ENCODE peak calls at places on chromosomes 6 and 20, in nine cellular contexts. One of them, this sample, is unnamed.

GRCh38 chr20:25706793-25707192 is 10.1 kb upstream of the ZNF337 start:
- DNase-seq in endothelial cell of umbilical vein: no peak
- DNase-seq in LNCaP clone FGC: no peak
- DNase-seq in cardiac muscle cell: no peak
- DNase-seq in heart right ventricle: no peak
- DNase-seq in astrocyte of the spinal cord: no peak
- DNase-seq in OCI-LY7: no peak
- DNase-seq in Calu3: peak; percentile 1
- DNase-seq in GM12865: peak; percentile 13
- DNase-seq in this sample: no peak

GRCh38 chr6:13500264-13500663 is 12.9 kb upstream of the GFOD1 start:
- DNase-seq in endothelial cell of umbilical vein: no peak
- DNase-seq in LNCaP clone FGC: no peak
- DNase-seq in cardiac muscle cell: no peak
- DNase-seq in heart right ventricle: no peak
- DNase-seq in astrocyte of the spinal cord: no peak
- DNase-seq in OCI-LY7: no peak
- DNase-seq in Calu3: no peak
- DNase-seq in GM12865: no peak
- DNase-seq in this sample: no peak

GRCh38 chr6:158437571-158437970 is 122.3 kb upstream of the TMEM181 start:
- DNase-seq in endothelial cell of umbilical vein: no peak
- DNase-seq in LNCaP clone FGC: no peak
- DNase-seq in cardiac muscle cell: no peak
- DNase-seq in heart right ventricle: no peak
- DNase-seq in astrocyte of the spinal cord: no peak
- DNase-seq in OCI-LY7: no peak
- DNase-seq in Calu3: no peak
- DNase-seq in GM12865: no peak
- DNase-seq in this sample: no peak

GRCh38 chr6:327538-328183 is 35.4 kb downstream of the DUSP22 start:
- DNase-seq in endothelial cell of umbilical vein: no peak
- DNase-seq in LNCaP clone FGC: no peak
- DNase-seq in cardiac muscle cell: no peak
- DNase-seq in heart right ventricle: no peak
- DNase-seq in astrocyte of the spinal cord: peak; percentile 65
- DNase-seq in OCI-LY7: no peak
- DNase-seq in Calu3: no peak
- DNase-seq in GM12865: no peak
- DNase-seq in this sample: no peak

GRCh38 chr6:105402090-105402980 is 547 bp downstream of the PREP start:
- DNase-seq in endothelial cell of umbilical vein: peak; percentile 52
- DNase-seq in LNCaP clone FGC: no peak
- DNase-seq in cardiac muscle cell: no peak
- DNase-seq in heart right ventricle: peak; percentile 23
- DNase-seq in astrocyte of the spinal cord: peak; percentile 48
- DNase-seq in OCI-LY7: peak; percentile 49
- DNase-seq in Calu3: peak; percentile 9
- DNase-seq in GM12865: peak; percentile 65
- DNase-seq in this sample: peak; percentile 64

GRCh38 chr20:37989601-37990001 is 43.7 kb downstream of the TTI1 start:
- DNase-seq in endothelial cell of umbilical vein: peak; percentile 60
- DNase-seq in LNCaP clone FGC: peak; percentile 68
- DNase-seq in cardiac muscle cell: peak; percentile 61
- DNase-seq in heart right ventricle: no peak
- DNase-seq in astrocyte of the spinal cord: peak; percentile 22
- DNase-seq in OCI-LY7: no peak
- DNase-seq in Calu3: peak; percentile 75
- DNase-seq in GM12865: peak; percentile 18
- DNase-seq in this sample: no peak

GRCh38 chr6:53109612-53110011 is 39.0 kb downstream of the GCM1 start:
- DNase-seq in endothelial cell of umbilical vein: no peak
- DNase-seq in LNCaP clone FGC: no peak
- DNase-seq in cardiac muscle cell: no peak
- DNase-seq in heart right ventricle: no peak
- DNase-seq in astrocyte of the spinal cord: no peak
- DNase-seq in OCI-LY7: no peak
- DNase-seq in Calu3: no peak
- DNase-seq in GM12865: peak; percentile 53
- DNase-seq in this sample: no peak

GRCh38 chr6:121216928-121217327 is 117.4 kb downstream of the TBC1D32 start:
- DNase-seq in endothelial cell of umbilical vein: no peak
- DNase-seq in LNCaP clone FGC: no peak
- DNase-seq in cardiac muscle cell: no peak
- DNase-seq in heart right ventricle: no peak
- DNase-seq in astrocyte of the spinal cord: peak; percentile 29
- DNase-seq in OCI-LY7: no peak
- DNase-seq in Calu3: no peak
- DNase-seq in GM12865: no peak
- DNase-seq in this sample: no peak

GRCh38 chr20:50670126-50670862 is 21.0 kb downstream of the RIPOR3 start:
- DNase-seq in endothelial cell of umbilical vein: no peak
- DNase-seq in LNCaP clone FGC: no peak
- DNase-seq in cardiac muscle cell: no peak
- DNase-seq in heart right ventricle: no peak
- DNase-seq in astrocyte of the spinal cord: no peak
- DNase-seq in OCI-LY7: no peak
- DNase-seq in Calu3: peak; percentile 88
- DNase-seq in GM12865: no peak
- DNase-seq in this sample: no peak

GRCh38 chr6:10014561-10014960 is 400.3 kb downstream of the TFAP2A start:
- DNase-seq in endothelial cell of umbilical vein: no peak
- DNase-seq in LNCaP clone FGC: no peak
- DNase-seq in cardiac muscle cell: no peak
- DNase-seq in heart right ventricle: no peak
- DNase-seq in astrocyte of the spinal cord: peak; percentile 36
- DNase-seq in OCI-LY7: no peak
- DNase-seq in Calu3: no peak
- DNase-seq in GM12865: no peak
- DNase-seq in this sample: no peak

GRCh38 chr6:75504902-75505233 is 11.3 kb upstream of the FILIP1 start:
- DNase-seq in endothelial cell of umbilical vein: no peak
- DNase-seq in LNCaP clone FGC: no peak
- DNase-seq in cardiac muscle cell: no peak
- DNase-seq in heart right ventricle: peak; percentile 25
- DNase-seq in astrocyte of the spinal cord: no peak
- DNase-seq in OCI-LY7: no peak
- DNase-seq in Calu3: no peak
- DNase-seq in GM12865: peak; percentile 18
- DNase-seq in this sample: no peak

GRCh38 chr6:94045473-94045872 is 626.1 kb upstream of the EPHA7 start:
- DNase-seq in endothelial cell of umbilical vein: no peak
- DNase-seq in LNCaP clone FGC: no peak
- DNase-seq in cardiac muscle cell: no peak
- DNase-seq in heart right ventricle: no peak
- DNase-seq in astrocyte of the spinal cord: no peak
- DNase-seq in OCI-LY7: no peak
- DNase-seq in Calu3: no peak
- DNase-seq in GM12865: no peak
- DNase-seq in this sample: no peak

GRCh38 chr6:43174263-43175112 is 3.4 kb downstream of the SRF start:
- DNase-seq in endothelial cell of umbilical vein: peak; percentile 99
- DNase-seq in LNCaP clone FGC: peak; percentile 95
- DNase-seq in cardiac muscle cell: peak; percentile 96
- DNase-seq in heart right ventricle: peak; percentile 98
- DNase-seq in astrocyte of the spinal cord: peak; percentile 99
- DNase-seq in OCI-LY7: peak; percentile 97
- DNase-seq in Calu3: peak; percentile 99
- DNase-seq in GM12865: peak; percentile 99
- DNase-seq in this sample: peak; percentile 98
- TF ChIP-seq CTCF in endothelial cell of umbilical vein: no peak
- TF ChIP-seq CTCF in LNCaP clone FGC: no peak
- TF ChIP-seq CTCF in cardiac muscle cell: peak; percentile 6
- TF ChIP-seq CTCF in heart right ventricle: no peak
- TF ChIP-seq CTCF in astrocyte of the spinal cord: no peak
- TF ChIP-seq CTCF in OCI-LY7: no peak
- TF ChIP-seq CTCF in Calu3: no peak
- TF ChIP-seq CTCF in GM12865: no peak
- TF ChIP-seq CTCF in this sample: no peak

GRCh38 chr6:48928937-48929336 is 534.1 kb downstream of the MMUT start:
- DNase-seq in endothelial cell of umbilical vein: no peak
- DNase-seq in LNCaP clone FGC: no peak
- DNase-seq in cardiac muscle cell: no peak
- DNase-seq in heart right ventricle: no peak
- DNase-seq in astrocyte of the spinal cord: no peak
- DNase-seq in OCI-LY7: no peak
- DNase-seq in Calu3: no peak
- DNase-seq in GM12865: no peak
- DNase-seq in this sample: no peak
- TF ChIP-seq CTCF in endothelial cell of umbilical vein: no peak
- TF ChIP-seq CTCF in LNCaP clone FGC: no peak
- TF ChIP-seq CTCF in cardiac muscle cell: no peak
- TF ChIP-seq CTCF in heart right ventricle: no peak
- TF ChIP-seq CTCF in astrocyte of the spinal cord: no peak
- TF ChIP-seq CTCF in OCI-LY7: no peak
- TF ChIP-seq CTCF in Calu3: no peak
- TF ChIP-seq CTCF in GM12865: no peak
- TF ChIP-seq CTCF in this sample: no peak

GRCh38 chr20:45470939-45471338 is 1.4 kb downstream of the WFDC2 start:
- DNase-seq in endothelial cell of umbilical vein: no peak
- DNase-seq in LNCaP clone FGC: no peak
- DNase-seq in cardiac muscle cell: peak; percentile 17
- DNase-seq in heart right ventricle: no peak
- DNase-seq in astrocyte of the spinal cord: no peak
- DNase-seq in OCI-LY7: no peak
- DNase-seq in Calu3: no peak
- DNase-seq in GM12865: no peak
- DNase-seq in this sample: no peak
- TF ChIP-seq CTCF in endothelial cell of umbilical vein: no peak
- TF ChIP-seq CTCF in LNCaP clone FGC: no peak
- TF ChIP-seq CTCF in cardiac muscle cell: peak; percentile 13
- TF ChIP-seq CTCF in heart right ventricle: no peak
- TF ChIP-seq CTCF in astrocyte of the spinal cord: no peak
- TF ChIP-seq CTCF in OCI-LY7: no peak
- TF ChIP-seq CTCF in Calu3: no peak
- TF ChIP-seq CTCF in GM12865: no peak
- TF ChIP-seq CTCF in this sample: no peak

DNA sequence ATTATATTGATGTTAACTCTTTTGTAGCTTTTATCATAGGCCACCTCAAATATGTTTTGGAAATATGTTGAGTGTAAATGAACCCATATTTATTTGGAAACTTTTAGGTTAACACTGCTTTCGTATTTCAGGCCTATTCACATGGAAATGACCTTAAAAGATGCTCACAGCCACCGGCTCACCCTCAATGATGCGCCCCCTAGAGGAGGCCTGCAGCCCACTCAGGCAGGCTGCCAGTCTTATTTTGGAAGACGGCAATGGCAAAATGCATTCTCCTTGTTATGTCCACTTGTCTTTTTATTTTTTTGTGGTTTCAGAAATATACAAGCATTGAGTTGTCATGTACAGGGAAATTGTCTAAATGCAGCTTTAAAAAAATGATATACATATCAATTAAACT is 869.7 kb downstream of the PHF3 start:
- DNase-seq in endothelial cell of umbilical vein: no peak
- DNase-seq in LNCaP clone FGC: no peak
- DNase-seq in cardiac muscle cell: peak; percentile 29
- DNase-seq in heart right ventricle: no peak
- DNase-seq in astrocyte of the spinal cord: no peak
- DNase-seq in OCI-LY7: peak; percentile 33
- DNase-seq in Calu3: no peak
- DNase-seq in GM12865: peak; percentile 40
- DNase-seq in this sample: peak; percentile 6
- TF ChIP-seq CTCF in endothelial cell of umbilical vein: peak; percentile 44
- TF ChIP-seq CTCF in LNCaP clone FGC: peak; percentile 54
- TF ChIP-seq CTCF in cardiac muscle cell: peak; percentile 47
- TF ChIP-seq CTCF in heart right ventricle: no peak
- TF ChIP-seq CTCF in astrocyte of the spinal cord: peak; percentile 54
- TF ChIP-seq CTCF in OCI-LY7: peak; percentile 87
- TF ChIP-seq CTCF in Calu3: no peak
- TF ChIP-seq CTCF in GM12865: peak; percentile 61
- TF ChIP-seq CTCF in this sample: peak; percentile 43

GRCh38 chr6:87900160-87900698 is 147.4 kb upstream of the SPACA1 start:
- DNase-seq in endothelial cell of umbilical vein: no peak
- DNase-seq in LNCaP clone FGC: no peak
- DNase-seq in cardiac muscle cell: no peak
- DNase-seq in heart right ventricle: no peak
- DNase-seq in astrocyte of the spinal cord: no peak
- DNase-seq in OCI-LY7: no peak
- DNase-seq in Calu3: no peak
- DNase-seq in GM12865: no peak
- DNase-seq in this sample: no peak
- TF ChIP-seq CTCF in endothelial cell of umbilical vein: no peak
- TF ChIP-seq CTCF in LNCaP clone FGC: no peak
- TF ChIP-seq CTCF in cardiac muscle cell: no peak
- TF ChIP-seq CTCF in heart right ventricle: no peak
- TF ChIP-seq CTCF in astrocyte of the spinal cord: no peak
- TF ChIP-seq CTCF in OCI-LY7: no peak
- TF ChIP-seq CTCF in Calu3: no peak
- TF ChIP-seq CTCF in GM12865: no peak
- TF ChIP-seq CTCF in this sample: no peak

GRCh38 chr20:6169251-6169650 is 46.4 kb upstream of the FERMT1 start:
- DNase-seq in endothelial cell of umbilical vein: no peak
- DNase-seq in LNCaP clone FGC: no peak
- DNase-seq in cardiac muscle cell: no peak
- DNase-seq in heart right ventricle: no peak
- DNase-seq in astrocyte of the spinal cord: peak; percentile 1
- DNase-seq in OCI-LY7: no peak
- DNase-seq in Calu3: no peak
- DNase-seq in GM12865: no peak
- DNase-seq in this sample: no peak
- TF ChIP-seq CTCF in endothelial cell of umbilical vein: no peak
- TF ChIP-seq CTCF in LNCaP clone FGC: peak; percentile 23
- TF ChIP-seq CTCF in cardiac muscle cell: peak; percentile 30
- TF ChIP-seq CTCF in heart right ventricle: no peak
- TF ChIP-seq CTCF in astrocyte of the spinal cord: peak; percentile 14
- TF ChIP-seq CTCF in OCI-LY7: peak; percentile 27
- TF ChIP-seq CTCF in Calu3: no peak
- TF ChIP-seq CTCF in GM12865: no peak
- TF ChIP-seq CTCF in this sample: no peak

This sample was measured in GM20000.